ENCODE peak calls at places on chromosomes 1 and 21, in seven cellular contexts. One of them, this sample, is unnamed.

GRCh38 chr21:42674351-42674940 is 21.0 kb downstream of the PDE9A start:
- ATAC-seq in gastroesophageal sphincter: peak
- ATAC-seq in right cardiac atrium: peak
- ATAC-seq in CD8-positive, alpha-beta T cell: no peak
- ATAC-seq in activated T-helper 17 cell treated with anti-CD3 and anti-CD28 coated beads, Interleukin-2, amount 50 U/mL, for 72 hours: no peak
- ATAC-seq in body of pancreas: no peak
- ATAC-seq in left lung: peak
- ATAC-seq in this sample: no peak

GRCh38 chr1:172382949-172383348 is 37.5 kb upstream of the C1orf105 start:
- ATAC-seq in left lung: no peak
- ATAC-seq in body of pancreas: no peak
- ATAC-seq in gastroesophageal sphincter: no peak
- ATAC-seq in CD8-positive, alpha-beta T cell: no peak
- ATAC-seq in right cardiac atrium: no peak
- ATAC-seq in activated T-helper 17 cell treated with anti-CD3 and anti-CD28 coated beads, Interleukin-2, amount 50 U/mL, for 72 hours: no peak
- ATAC-seq in this sample: no peak

GRCh38 chr1:71621785-71622184 is 541.0 kb upstream of the ZRANB2 start:
- ATAC-seq in body of pancreas: no peak
- ATAC-seq in right cardiac atrium: no peak
- ATAC-seq in activated T-helper 17 cell treated with anti-CD3 and anti-CD28 coated beads, Interleukin-2, amount 50 U/mL, for 72 hours: no peak
- ATAC-seq in gastroesophageal sphincter: no peak
- ATAC-seq in left lung: no peak
- ATAC-seq in CD8-positive, alpha-beta T cell: no peak
- ATAC-seq in this sample: no peak

GRCh38 chr1:159879977-159880376 is 17.5 kb upstream of the VSIG8 start:
- ATAC-seq in right cardiac atrium: no peak
- ATAC-seq in activated T-helper 17 cell treated with anti-CD3 and anti-CD28 coated beads, Interleukin-2, amount 50 U/mL, for 72 hours: no peak
- ATAC-seq in left lung: no peak
- ATAC-seq in gastroesophageal sphincter: no peak
- ATAC-seq in body of pancreas: no peak
- ATAC-seq in CD8-positive, alpha-beta T cell: no peak
- ATAC-seq in this sample: no peak

GRCh38 chr1:222653178-222653827 is 35.4 kb downstream of the MIA3 start:
- ATAC-seq in left lung: no peak
- ATAC-seq in gastroesophageal sphincter: no peak
- ATAC-seq in activated T-helper 17 cell treated with anti-CD3 and anti-CD28 coated beads, Interleukin-2, amount 50 U/mL, for 72 hours: peak
- ATAC-seq in body of pancreas: no peak
- ATAC-seq in CD8-positive, alpha-beta T cell: no peak
- ATAC-seq in right cardiac atrium: no peak
- ATAC-seq in this sample: peak

GRCh38 chr1:9078035-9078948 is 8.9 kb upstream of the SLC2A5 start:
- ATAC-seq in left lung: peak
- ATAC-seq in body of pancreas: peak
- ATAC-seq in activated T-helper 17 cell treated with anti-CD3 and anti-CD28 coated beads, Interleukin-2, amount 50 U/mL, for 72 hours: peak
- ATAC-seq in gastroesophageal sphincter: no peak
- ATAC-seq in CD8-positive, alpha-beta T cell: no peak
- ATAC-seq in right cardiac atrium: no peak
- ATAC-seq in this sample: peak

GRCh38 chr21:41687633-41688032 is 79.2 kb downstream of the RIPK4 start:
- ATAC-seq in activated T-helper 17 cell treated with anti-CD3 and anti-CD28 coated beads, Interleukin-2, amount 50 U/mL, for 72 hours: no peak
- ATAC-seq in right cardiac atrium: no peak
- ATAC-seq in gastroesophageal sphincter: no peak
- ATAC-seq in body of pancreas: no peak
- ATAC-seq in CD8-positive, alpha-beta T cell: no peak
- ATAC-seq in left lung: no peak
- ATAC-seq in this sample: no peak

GRCh38 chr1:78073441-78073840 is 27.7 kb downstream of the GIPC2 start:
- ATAC-seq in gastroesophageal sphincter: no peak
- ATAC-seq in right cardiac atrium: no peak
- ATAC-seq in body of pancreas: no peak
- ATAC-seq in activated T-helper 17 cell treated with anti-CD3 and anti-CD28 coated beads, Interleukin-2, amount 50 U/mL, for 72 hours: no peak
- ATAC-seq in left lung: no peak
- ATAC-seq in CD8-positive, alpha-beta T cell: no peak
- ATAC-seq in this sample: no peak

GRCh38 chr1:221793439-221794078 is 51.7 kb upstream of the DUSP10 start:
- ATAC-seq in gastroesophageal sphincter: no peak
- ATAC-seq in left lung: no peak
- ATAC-seq in CD8-positive, alpha-beta T cell: peak
- ATAC-seq in body of pancreas: peak
- ATAC-seq in right cardiac atrium: no peak
- ATAC-seq in activated T-helper 17 cell treated with anti-CD3 and anti-CD28 coated beads, Interleukin-2, amount 50 U/mL, for 72 hours: peak
- ATAC-seq in this sample: peak

GRCh38 chr1:173195596-173196088 is 11.5 kb downstream of the TNFSF4 start:
- ATAC-seq in activated T-helper 17 cell treated with anti-CD3 and anti-CD28 coated beads, Interleukin-2, amount 50 U/mL, for 72 hours: peak
- ATAC-seq in CD8-positive, alpha-beta T cell: peak
- ATAC-seq in gastroesophageal sphincter: no peak
- ATAC-seq in right cardiac atrium: no peak
- ATAC-seq in left lung: no peak
- ATAC-seq in body of pancreas: no peak
- ATAC-seq in this sample: peak

GRCh38 chr1:63612971-63613370 is 19.8 kb downstream of the PGM1 start:
- ATAC-seq in gastroesophageal sphincter: no peak
- ATAC-seq in body of pancreas: no peak
- ATAC-seq in left lung: peak
- ATAC-seq in activated T-helper 17 cell treated with anti-CD3 and anti-CD28 coated beads, Interleukin-2, amount 50 U/mL, for 72 hours: no peak
- ATAC-seq in CD8-positive, alpha-beta T cell: no peak
- ATAC-seq in right cardiac atrium: no peak
- ATAC-seq in this sample: no peak

GRCh38 chr1:175364424-175365076 is 172.0 kb upstream of the KIAA0040 start:
- ATAC-seq in left lung: no peak
- ATAC-seq in CD8-positive, alpha-beta T cell: no peak
- ATAC-seq in gastroesophageal sphincter: no peak
- ATAC-seq in right cardiac atrium: no peak
- ATAC-seq in body of pancreas: no peak
- ATAC-seq in activated T-helper 17 cell treated with anti-CD3 and anti-CD28 coated beads, Interleukin-2, amount 50 U/mL, for 72 hours: no peak
- ATAC-seq in this sample: peak

GRCh38 chr1:1577367-1578011 is 2.8 kb upstream of the SSU72 start:
- ATAC-seq in gastroesophageal sphincter: no peak
- ATAC-seq in body of pancreas: no peak
- ATAC-seq in CD8-positive, alpha-beta T cell: no peak
- ATAC-seq in left lung: no peak
- ATAC-seq in activated T-helper 17 cell treated with anti-CD3 and anti-CD28 coated beads, Interleukin-2, amount 50 U/mL, for 72 hours: no peak
- ATAC-seq in right cardiac atrium: no peak
- ATAC-seq in this sample: no peak

GRCh38 chr1:48208652-48209051 is 13.9 kb upstream of the SLC5A9 start:
- ATAC-seq in CD8-positive, alpha-beta T cell: no peak
- ATAC-seq in activated T-helper 17 cell treated with anti-CD3 and anti-CD28 coated beads, Interleukin-2, amount 50 U/mL, for 72 hours: no peak
- ATAC-seq in right cardiac atrium: no peak
- ATAC-seq in gastroesophageal sphincter: no peak
- ATAC-seq in body of pancreas: no peak
- ATAC-seq in left lung: no peak
- ATAC-seq in this sample: no peak

GRCh38 chr1:223249854-223250631 is 107.0 kb upstream of the TLR5 start:
- ATAC-seq in left lung: no peak
- ATAC-seq in body of pancreas: peak
- ATAC-seq in gastroesophageal sphincter: no peak
- ATAC-seq in activated T-helper 17 cell treated with anti-CD3 and anti-CD28 coated beads, Interleukin-2, amount 50 U/mL, for 72 hours: no peak
- ATAC-seq in right cardiac atrium: no peak
- ATAC-seq in CD8-positive, alpha-beta T cell: no peak
- ATAC-seq in this sample: no peak

GRCh38 chr1:169212088-169212487 is 105.6 kb downstream of the ATP1B1 start:
- ATAC-seq in right cardiac atrium: no peak
- ATAC-seq in gastroesophageal sphincter: no peak
- ATAC-seq in activated T-helper 17 cell treated with anti-CD3 and anti-CD28 coated beads, Interleukin-2, amount 50 U/mL, for 72 hours: no peak
- ATAC-seq in body of pancreas: no peak
- ATAC-seq in CD8-positive, alpha-beta T cell: no peak
- ATAC-seq in left lung: no peak
- ATAC-seq in this sample: no peak

GRCh38 chr1:235516862-235517446 is 12.7 kb upstream of the B3GALNT2 start:
- ATAC-seq in left lung: no peak
- ATAC-seq in activated T-helper 17 cell treated with anti-CD3 and anti-CD28 coated beads, Interleukin-2, amount 50 U/mL, for 72 hours: peak
- ATAC-seq in body of pancreas: no peak
- ATAC-seq in gastroesophageal sphincter: no peak
- ATAC-seq in right cardiac atrium: no peak
- ATAC-seq in CD8-positive, alpha-beta T cell: no peak
- ATAC-seq in this sample: peak

GRCh38 chr1:84973493-84974334 is 23.2 kb downstream of the MCOLN2 start:
- ATAC-seq in right cardiac atrium: no peak
- ATAC-seq in gastroesophageal sphincter: no peak
- ATAC-seq in left lung: no peak
- ATAC-seq in CD8-positive, alpha-beta T cell: peak
- ATAC-seq in body of pancreas: no peak
- ATAC-seq in activated T-helper 17 cell treated with anti-CD3 and anti-CD28 coated beads, Interleukin-2, amount 50 U/mL, for 72 hours: peak
- ATAC-seq in this sample: peak

GRCh38 chr1:77817368-77818209 is 38.1 kb downstream of the MIGA1 start:
- ATAC-seq in CD8-positive, alpha-beta T cell: no peak
- ATAC-seq in gastroesophageal sphincter: no peak
- ATAC-seq in right cardiac atrium: no peak
- ATAC-seq in activated T-helper 17 cell treated with anti-CD3 and anti-CD28 coated beads, Interleukin-2, amount 50 U/mL, for 72 hours: no peak
- ATAC-seq in body of pancreas: no peak
- ATAC-seq in left lung: no peak
- ATAC-seq in this sample: no peak

GRCh38 chr1:87686671-87687070 is 358.0 kb downstream of the LMO4 start:
- ATAC-seq in activated T-helper 17 cell treated with anti-CD3 and anti-CD28 coated beads, Interleukin-2, amount 50 U/mL, for 72 hours: no peak
- ATAC-seq in body of pancreas: no peak
- ATAC-seq in CD8-positive, alpha-beta T cell: no peak
- ATAC-seq in right cardiac atrium: no peak
- ATAC-seq in gastroesophageal sphincter: no peak
- ATAC-seq in left lung: no peak
- ATAC-seq in this sample: no peak

GRCh38 chr21:37827878-37828277 is 88.4 kb downstream of the KCNJ6 start:
- ATAC-seq in gastroesophageal sphincter: no peak
- ATAC-seq in CD8-positive, alpha-beta T cell: no peak
- ATAC-seq in left lung: no peak
- ATAC-seq in activated T-helper 17 cell treated with anti-CD3 and anti-CD28 coated beads, Interleukin-2, amount 50 U/mL, for 72 hours: no peak
- ATAC-seq in right cardiac atrium: no peak
- ATAC-seq in body of pancreas: peak
- ATAC-seq in this sample: no peak

GRCh38 chr1:28037946-28038345 is 50.5 kb downstream of the EYA3 start:
- ATAC-seq in CD8-positive, alpha-beta T cell: no peak
- ATAC-seq in left lung: no peak
- ATAC-seq in body of pancreas: no peak
- ATAC-seq in gastroesophageal sphincter: no peak
- ATAC-seq in right cardiac atrium: no peak
- ATAC-seq in activated T-helper 17 cell treated with anti-CD3 and anti-CD28 coated beads, Interleukin-2, amount 50 U/mL, for 72 hours: no peak
- ATAC-seq in this sample: no peak

GRCh38 chr1:11680270-11681070 is 478 bp downstream of the MAD2L2 start:
- ATAC-seq in activated T-helper 17 cell treated with anti-CD3 and anti-CD28 coated beads, Interleukin-2, amount 50 U/mL, for 72 hours: peak
- ATAC-seq in right cardiac atrium: peak
- ATAC-seq in body of pancreas: peak
- ATAC-seq in left lung: peak
- ATAC-seq in CD8-positive, alpha-beta T cell: peak
- ATAC-seq in gastroesophageal sphincter: peak
- ATAC-seq in this sample: peak

This sample was measured in stimulated activated memory B cell treated with anti-CD40 and anti-IgM and Interleukin-4, amounts not matched to agents 10 μg/mL and 1 μg/mL and 100 μg/mL, for 72 hours.